ENCODE peak calls at places on chromosomes 2 and 18, in five cellular contexts. I, C, M, T and W are unnamed samples.

GRCh38 chr2:218963597-218963996 is 4.1 kb downstream of the CDK5R2 start:
- DNase-seq in T (no peak), I (no peak), M (no peak), C (no peak), W (no peak)

GRCh38 chr2:239278361-239278760 is 122.5 kb downstream of the HDAC4 start:
- DNase-seq in T (no peak), C (no peak), I (no peak), M (no peak), W (no peak)

GRCh38 chr2:218229851-218230250 is 12.9 kb downstream of the ARPC2 start:
- DNase-seq in C (peak; percentile 69), I (no peak), T (no peak), M (no peak), W (no peak)

GRCh38 chr18:10170375-10170774 is 256.6 kb downstream of the VAPA start:
- DNase-seq in T (no peak), I (no peak), M (no peak), C (no peak), W (no peak)

GRCh38 chr2:129367118-129367517 is 612.3 kb upstream of the RAB6C start:
- DNase-seq in M (no peak), C (no peak), I (no peak), T (no peak), W (no peak)

GRCh38 chr2:10331702-10332401 is 29.1 kb downstream of the HPCAL1 start:
- DNase-seq in C (no peak), T (peak; percentile 94), M (peak; percentile 51), I (peak; percentile 63), W (no peak)

GRCh38 chr2:96556441-96557330 is 20.1 kb downstream of the ARID5A start:
- DNase-seq in T (no peak), I (no peak), M (peak; percentile 55), C (peak; percentile 97), W (no peak)

GRCh38 chr18:21904856-21905255 is 164.3 kb downstream of the MIB1 start:
- DNase-seq in T (no peak), M (no peak), C (no peak), I (no peak), W (no peak)

GRCh38 chr18:23503038-23503966 is at the start of gene RMC1:
- DNase-seq in C (peak; percentile 95), I (peak; percentile 75), T (peak; percentile 72), M (peak; percentile 99), W (peak; percentile 45)

GRCh38 chr2:231786177-231786916 is at the start of gene COPS7B:
- DNase-seq in M (peak; percentile 84), T (peak; percentile 50), C (peak; percentile 88), I (peak; percentile 95), W (peak; percentile 23)

GRCh38 chr18:79353238-79353637 is 42.5 kb upstream of the NFATC1 start:
- DNase-seq in I (no peak), T (no peak), M (no peak), C (peak; percentile 6), W (no peak)

GRCh38 chr2:189217546-189217945 is 38.0 kb upstream of the COL5A2 start:
- DNase-seq in I (no peak), T (no peak), C (peak; percentile 56), M (no peak), W (no peak)

GRCh38 chr2:17853799-17854198 is 24.7 kb upstream of the KCNS3 start:
- DNase-seq in T (no peak), M (no peak), I (no peak), C (no peak), W (no peak)

GRCh38 chr2:236317938-236318396 is 53.8 kb upstream of the ASB18 start:
- DNase-seq in C (no peak), I (peak; percentile 68), M (no peak), T (no peak), W (no peak)

GRCh38 chr2:103873719-103874359 is 980.1 kb upstream of the POU3F3 start:
- DNase-seq in T (no peak), I (no peak), C (no peak), M (no peak), W (no peak)

GRCh38 chr18:31783059-31783458 is 22.4 kb upstream of the SLC25A52 start:
- DNase-seq in T (no peak), C (no peak), M (no peak), I (no peak), W (no peak)

GRCh38 chr2:132953771-132954170 is 283.8 kb upstream of the LYPD1 start:
- DNase-seq in I (no peak), C (no peak), T (no peak), M (no peak), W (no peak)

GRCh38 chr2:127011136-127011740 is 95.7 kb downstream of the BIN1 start:
- DNase-seq in C (no peak), T (no peak), I (no peak), M (no peak), W (no peak)

GRCh38 chr2:48448274-48449061 is 81.5 kb upstream of the STON1 start:
- DNase-seq in C (peak; percentile 52), M (no peak), I (no peak), T (peak; percentile 88), W (peak; percentile 78)

GRCh38 chr2:201654611-201655384 is 11.5 kb upstream of the TMEM237 start:
- DNase-seq in T (no peak), I (no peak), M (no peak), C (peak; percentile 71), W (peak; percentile 85)

GRCh38 chr2:187976259-187976658 is 315.4 kb upstream of the GULP1 start:
- DNase-seq in T (no peak), M (no peak), I (no peak), C (peak; percentile 12), W (no peak)

GRCh38 chr2:67782443-67782842 is 280.4 kb downstream of the C1D start:
- DNase-seq in C (no peak), T (no peak), M (no peak), I (no peak), W (no peak)

GRCh38 chr2:181178823-181179412 is 198.5 kb downstream of the UBE2E3 start:
- DNase-seq in C (peak; percentile 43), T (peak; percentile 15), M (peak; percentile 37), I (no peak), W (no peak)

GRCh38 chr2:98692090-98692991 is 38.6 kb downstream of the MGAT4A start:
- DNase-seq in I (no peak), T (no peak), C (no peak), M (no peak), W (no peak)

GRCh38 chr2:9764153-9764778 is 79.0 kb upstream of the TAF1B start:
- DNase-seq in M (no peak), T (no peak), C (no peak), I (no peak), W (no peak)

GRCh38 chr2:47783491-47784330 is 766 bp downstream of the MSH6 start:
- DNase-seq in T (peak; percentile 54), C (peak; percentile 73), I (peak; percentile 77), M (peak; percentile 58), W (no peak)

GRCh38 chr2:79437416-79438281 is 75.2 kb upstream of the CTNNA2 start:
- DNase-seq in C (peak; percentile 1), T (no peak), M (no peak), I (no peak), W (no peak)

GRCh38 chr2:219639356-219639755 is 11.9 kb downstream of the SLC4A3 start:
- DNase-seq in M (no peak), I (no peak), C (no peak), T (no peak), W (no peak)

GRCh38 chr2:240595381-240596079 is 9.0 kb downstream of the CAPN10 start:
- DNase-seq in C (peak; percentile 30), M (peak; percentile 26), T (peak; percentile 13), I (no peak), W (no peak)

GRCh38 chr2:100011272-100011711 is 131.1 kb downstream of the AFF3 start:
- DNase-seq in C (peak; percentile 80), I (no peak), T (no peak), M (no peak), W (peak; percentile 87)

GRCh38 chr2:110732422-110733413 is at the start of gene ACOXL:
- DNase-seq in T (no peak), M (no peak), I (peak; percentile 78), C (no peak), W (no peak)

GRCh38 chr2:30105556-30105955 is 41.3 kb upstream of the YPEL5 start:
- DNase-seq in T (no peak), M (no peak), C (peak; percentile 41), I (no peak), W (no peak)

GRCh38 chr18:42052137-42052708 is 97.2 kb downstream of the PIK3C3 start:
- DNase-seq in I (no peak), C (peak; percentile 63), T (no peak), M (no peak), W (no peak)